ENCODE peak calls at places on chromosomes 3 and 15, in six cellular contexts. E, Y, X, M, F and V are unnamed samples.

GRCh38 chr15:81386947-81387346 is 12.9 kb upstream of the TMC3 start:
- DNase-seq in E (peak), Y (no peak), X (no peak), M (no peak), F (no peak), V (no peak)

GRCh38 chr3:66931286-66931685 is 66.8 kb upstream of the KBTBD8 start:
- DNase-seq in E (no peak), Y (no peak), X (no peak), M (no peak), F (no peak), V (no peak)

GRCh38 chr3:21356402-21356801 is 394.6 kb downstream of the ZNF385D start:
- DNase-seq in E (no peak), Y (no peak), X (no peak), M (no peak), F (no peak), V (no peak)

GRCh38 chr15:57329582-57330367 is 46.5 kb upstream of the CGNL1 start:
- DNase-seq in E (no peak), Y (no peak), X (no peak), M (no peak), F (no peak), V (no peak)

GRCh38 chr3:196753201-196753600 is 13.5 kb downstream of the PAK2 start:
- DNase-seq in E (no peak), Y (no peak), X (no peak), M (no peak), F (no peak), V (no peak)

GRCh38 chr3:57288403-57288802 is 4.1 kb downstream of the ASB14 start:
- DNase-seq in E (no peak), Y (no peak), X (no peak), M (no peak), F (no peak), V (no peak)

GRCh38 chr3:72171461-72171860 is 386.5 kb upstream of the PROK2 start:
- DNase-seq in E (no peak), Y (no peak), X (no peak), M (no peak), F (no peak), V (no peak)

GRCh38 chr15:67126551-67127333 is 61.3 kb downstream of the SMAD3 start:
- DNase-seq in E (no peak), Y (no peak), X (no peak), M (no peak), F (no peak), V (no peak)

GRCh38 chr15:28901987-28902745 is 16.4 kb downstream of the APBA2 start:
- DNase-seq in E (no peak), Y (no peak), X (no peak), M (no peak), F (no peak), V (no peak)

GRCh38 chr3:3189102-3189727 is 9.7 kb upstream of the CRBN start:
- DNase-seq in E (no peak), Y (no peak), X (no peak), M (no peak), F (no peak), V (no peak)

GRCh38 chr3:149424921-149425320 is 47.5 kb upstream of the TM4SF1 start:
- DNase-seq in E (no peak), Y (no peak), X (no peak), M (no peak), F (no peak), V (no peak)

GRCh38 chr3:52428151-52429005 is 16.5 kb downstream of the SEMA3G start:
- DNase-seq in E (peak), Y (peak), X (peak), M (peak), F (peak), V (peak)

GRCh38 chr3:141476033-141476432 is 10.8 kb upstream of the RASA2 start:
- DNase-seq in E (no peak), Y (no peak), X (no peak), M (no peak), F (no peak), V (no peak)

GRCh38 chr3:4656059-4656458 is 162.9 kb downstream of the ITPR1 start:
- DNase-seq in E (peak), Y (peak), X (peak), M (peak), F (no peak), V (peak)

GRCh38 chr3:14216257-14217048 is 37.8 kb downstream of the LSM3 start:
- DNase-seq in E (no peak), Y (peak), X (no peak), M (no peak), F (peak), V (no peak)

GRCh38 chr3:16346413-16347081 is 81.5 kb downstream of the OXNAD1 start:
- DNase-seq in E (no peak), Y (no peak), X (no peak), M (no peak), F (no peak), V (no peak)

GRCh38 chr15:65067645-65068416 is at the start of gene RASL12:
- DNase-seq in E (peak), Y (no peak), X (no peak), M (no peak), F (no peak), V (no peak)

GRCh38 chr3:193922034-193922774 is 213.7 kb upstream of the HES1 start:
- DNase-seq in E (no peak), Y (no peak), X (no peak), M (no peak), F (no peak), V (no peak)

GRCh38 chr15:99732711-99733267 is 448 bp downstream of the LYSMD4 start:
- DNase-seq in E (peak), Y (peak), X (peak), M (peak), F (no peak), V (no peak)

GRCh38 chr3:50657407-50657806 is 17.3 kb upstream of the DOCK3 start:
- DNase-seq in E (no peak), Y (no peak), X (no peak), M (no peak), F (no peak), V (no peak)

GRCh38 chr15:62118446-62118964 is 46.6 kb downstream of the C2CD4B start:
- DNase-seq in E (no peak), Y (no peak), X (no peak), M (no peak), F (no peak), V (no peak)

GRCh38 chr15:47673343-47673761 is 44.0 kb upstream of the SEMA6D start:
- DNase-seq in E (no peak), Y (no peak), X (no peak), M (no peak), F (peak), V (no peak)

GRCh38 chr3:10780922-10781321 is 35.1 kb upstream of the SLC6A11 start:
- DNase-seq in E (no peak), Y (no peak), X (no peak), M (no peak), F (no peak), V (no peak)

GRCh38 chr15:26352406-26352805 is 420.5 kb downstream of the GABRB3 start:
- DNase-seq in E (no peak), Y (no peak), X (no peak), M (no peak), F (no peak), V (no peak)

GRCh38 chr3:11363732-11364131 is 91.5 kb downstream of the ATG7 start:
- DNase-seq in E (no peak), Y (no peak), X (no peak), M (no peak), F (no peak), V (no peak)